ENCODE peak calls at places on chromosomes 12 and 14, in four cellular contexts. A, I, Q and G are unnamed samples.

GRCh38 chr14:61524211-61524806 is 171.0 kb upstream of the HIF1A start:
- DNase-seq in I (peak; percentile 74), Q (peak; percentile 79), A (no peak), G (no peak)

GRCh38 chr12:39372929-39373328 is 70.0 kb downstream of the KIF21A start:
- DNase-seq in I (no peak), A (no peak), Q (no peak), G (no peak)

GRCh38 chr12:30110970-30111586 is 327.3 kb upstream of the TMTC1 start:
- DNase-seq in Q (no peak), A (no peak), I (peak; percentile 27), G (no peak)

GRCh38 chr12:91021076-91021475 is 16.3 kb upstream of the EPYC start:
- DNase-seq in Q (no peak), I (no peak), A (no peak), G (no peak)

GRCh38 chr14:85313801-85314207 is 216.1 kb upstream of the FLRT2 start:
- DNase-seq in A (no peak), I (peak; percentile 57), Q (no peak), G (no peak)

GRCh38 chr12:118189761-118190181 is 53.8 kb downstream of the PEBP1 start:
- DNase-seq in I (peak; percentile 82), Q (peak; percentile 41), A (peak; percentile 46), G (peak; percentile 18)

GRCh38 chr14:69354383-69355154 is 43.5 kb downstream of the ERH start:
- DNase-seq in I (peak; percentile 5), A (no peak), Q (no peak), G (no peak)

GRCh38 chr12:4099276-4099675 is 174.3 kb upstream of the CCND2 start:
- DNase-seq in Q (no peak), I (no peak), A (no peak), G (no peak)

GRCh38 chr12:14785568-14785967 is 17.7 kb downstream of the WBP11 start:
- DNase-seq in Q (no peak), I (no peak), A (no peak), G (no peak)

GRCh38 chr12:20863056-20863455 is 52.6 kb downstream of the SLCO1B3 start:
- DNase-seq in A (no peak), I (no peak), Q (no peak), G (no peak)

GRCh38 chr12:79168687-79169086 is 304.1 kb downstream of the SYT1 start:
- DNase-seq in I (no peak), Q (no peak), A (no peak), G (no peak)

GRCh38 chr12:79174656-79175055 is 310.1 kb downstream of the SYT1 start:
- DNase-seq in Q (no peak), A (no peak), I (peak; percentile 77), G (no peak)
- TF ChIP-seq CTCF in Q (no peak), A (no peak), I (peak; percentile 61), G (no peak)

GRCh38 chr12:100574262-100575074 is 984 bp downstream of the GAS2L3 start:
- DNase-seq in Q (peak; percentile 7), A (no peak), I (no peak), G (no peak)

GRCh38 chr12:100576311-100577036 is 3.0 kb downstream of the GAS2L3 start:
- DNase-seq in I (peak; percentile 95), A (no peak), Q (peak; percentile 13), G (no peak)

GRCh38 chr12:100572184-100572583 is 1.3 kb upstream of the GAS2L3 start:
- DNase-seq in A (no peak), I (no peak), Q (no peak), G (no peak)

GRCh38 chr12:100573168-100573498 is 351 bp upstream of the GAS2L3 start:
- DNase-seq in A (no peak), I (no peak), Q (no peak), G (no peak)

GRCh38 chr12:100573499-100574261 is at the start of gene GAS2L3:
- DNase-seq in A (peak; percentile 90), Q (peak; percentile 93), I (peak; percentile 79), G (peak; percentile 83)
- TF ChIP-seq POLR2A in A (peak; percentile 42), Q (peak; percentile 56), I (peak; percentile 59), G (peak; percentile 95)

GRCh38 chr12:52141306-52141705 is 50.5 kb downstream of the KRT80 start:
- DNase-seq in A (no peak), Q (no peak), I (no peak), G (no peak)
- TF ChIP-seq CTCF in A (no peak), Q (no peak), I (peak; percentile 10), G (no peak)

DNA sequence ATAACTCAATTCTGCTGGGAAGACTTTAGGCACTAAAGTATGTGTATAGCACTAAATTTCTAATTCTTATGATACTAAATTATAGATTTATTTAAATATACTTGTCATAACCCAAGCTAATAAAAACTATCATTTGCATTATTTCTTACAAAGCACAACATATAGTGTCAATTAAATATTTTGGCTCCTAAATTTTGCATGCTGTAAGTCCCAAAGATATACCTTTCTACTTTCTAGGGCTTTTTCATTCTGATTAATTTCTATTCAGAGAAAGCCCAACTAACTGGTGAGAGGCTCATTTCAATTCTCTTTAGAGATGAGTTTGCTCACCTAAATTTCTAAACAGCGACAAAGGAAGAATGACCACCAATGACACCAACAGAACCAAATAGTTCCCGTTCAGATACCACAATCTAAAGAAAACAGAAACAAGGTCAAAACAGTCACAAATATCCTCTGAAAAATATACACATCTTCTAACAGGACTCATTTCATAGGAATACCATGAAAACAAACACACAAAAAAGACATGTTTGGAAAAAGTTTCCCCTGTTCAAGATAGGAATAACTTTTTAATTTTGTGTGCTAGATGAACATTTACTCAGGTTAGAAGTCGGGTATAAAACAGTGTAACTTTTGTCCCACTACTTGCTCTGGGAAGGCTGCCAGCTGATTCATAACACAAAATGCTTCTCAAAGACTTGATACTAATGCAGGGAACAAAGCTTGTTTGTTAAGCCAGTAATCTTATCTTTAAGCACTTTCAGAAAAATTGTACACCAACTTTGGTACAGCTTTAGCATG is 7.6 kb downstream of the SLC38A2 start:
- DNase-seq in I (peak; percentile 85), A (no peak), Q (peak; percentile 88), G (peak; percentile 73)
- TF ChIP-seq POLR2A in I (peak; percentile 4), A (no peak), Q (no peak), G (no peak)

GRCh38 chr12:122946690-122947271 is 19.5 kb downstream of the ABCB9 start:
- DNase-seq in I (peak; percentile 100), A (no peak), Q (peak; percentile 86), G (peak; percentile 72)
- TF ChIP-seq CTCF in I (peak; percentile 49), A (no peak), Q (no peak), G (peak; percentile 23)

GRCh38 chr12:94204647-94205247 is 56.4 kb downstream of the PLXNC1 start:
- DNase-seq in Q (no peak), I (no peak), A (no peak), G (no peak)
- TF ChIP-seq POLR2A in Q (no peak), I (no peak), A (no peak), G (no peak)

GRCh38 chr14:71221119-71221518 is 313.9 kb downstream of the PCNX1 start:
- DNase-seq in A (no peak), I (no peak), Q (no peak), G (no peak)
- TF ChIP-seq CTCF in A (no peak), I (no peak), Q (no peak), G (no peak)

GRCh38 chr14:92121670-92122350 is at the start of the genes CPSF2 and NDUFB1:
- DNase-seq in A (peak; percentile 86), I (peak; percentile 72), Q (peak; percentile 81), G (peak; percentile 52)
- TF ChIP-seq POLR2A in A (peak; percentile 35), I (peak; percentile 96), Q (peak; percentile 92), G (peak; percentile 69)

GRCh38 chr14:37709419-37710195 is 114.2 kb downstream of the TTC6 start:
- DNase-seq in A (no peak), I (peak; percentile 39), Q (no peak), G (no peak)
- TF ChIP-seq CTCF in A (no peak), I (peak; percentile 57), Q (peak; percentile 19), G (no peak)

DNA sequence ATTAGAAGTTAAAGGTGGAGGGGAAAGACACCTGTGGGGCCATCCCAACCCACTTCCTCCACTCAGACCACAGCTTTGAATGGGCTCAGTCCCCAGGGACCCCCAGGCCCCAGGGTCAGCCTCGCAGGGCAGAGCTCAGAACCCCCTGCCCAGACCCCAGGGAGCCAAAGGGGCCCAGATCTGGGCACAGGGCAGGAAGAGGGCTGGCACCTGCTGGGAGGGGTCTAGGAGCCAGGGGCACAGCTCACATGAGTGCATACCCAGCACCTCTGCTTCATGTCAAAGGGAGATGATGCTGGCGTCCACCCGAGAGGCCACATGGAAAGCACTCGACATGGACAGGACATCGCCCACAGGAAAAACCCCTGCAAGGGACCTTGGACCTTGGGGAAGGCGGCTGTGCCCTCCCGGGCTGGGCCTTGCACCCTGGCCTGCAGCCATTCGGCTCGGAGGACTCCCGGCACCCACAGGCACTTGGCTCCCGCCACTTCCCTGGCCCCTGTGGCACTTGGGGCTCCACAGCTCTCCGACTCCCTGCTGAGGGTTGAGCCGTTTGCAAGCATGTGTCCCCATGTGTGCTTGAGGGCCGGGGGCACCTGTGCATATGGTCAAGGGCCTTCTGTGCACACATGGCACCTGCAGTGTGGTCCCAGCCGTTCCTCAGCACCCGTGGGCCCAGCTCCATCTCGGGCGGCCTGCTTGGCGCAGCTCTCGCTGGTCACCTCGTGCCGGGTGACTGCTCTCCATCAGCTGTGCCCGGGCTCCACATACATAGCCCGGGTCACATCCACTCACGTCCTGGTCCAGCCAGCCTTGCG is 7.8 kb upstream of the AMN start:
- DNase-seq in Q (no peak), A (no peak), I (no peak), G (no peak)
- TF ChIP-seq POLR2A in Q (no peak), A (no peak), I (no peak), G (no peak)